ENCODE peak calls at places on chromosomes 11 and 22, in six cellular contexts. V is A549, D is HepG2, S is K562, M is endothelial cell of umbilical vein, F is SK-N-SH. I is an unnamed sample.

GRCh38 chr11:131025020-131025419 is 108.7 kb upstream of the SNX19 start:
- DNase-seq in M (no peak), S (peak), V (peak), D (peak), F (peak), I (no peak)

GRCh38 chr11:27215471-27216267 is 147.3 kb downstream of the CCDC34 start:
- DNase-seq in M (peak), F (no peak), D (no peak), S (no peak), V (no peak), I (no peak)

GRCh38 chr11:65903068-65903481 is 2.9 kb upstream of the FOSL1 start:
- DNase-seq in S (peak), M (no peak), F (no peak), D (peak), V (peak), I (peak)

GRCh38 chr11:107732327-107733051 is 20.6 kb upstream of the SLN start:
- DNase-seq in S (no peak), D (no peak), M (no peak), F (no peak), V (peak), I (no peak)

GRCh38 chr11:26620282-26621045 is 48.4 kb upstream of the MUC15 start:
- DNase-seq in F (no peak), M (no peak), V (peak), S (no peak), D (no peak), I (no peak)

GRCh38 chr11:78079232-78080083 is at the start of gene NDUFC2:
- DNase-seq in M (peak), V (peak), D (peak), F (peak), S (peak), I (peak)

GRCh38 chr11:32602657-32603410 is 19.2 kb downstream of the EIF3M start:
- DNase-seq in D (no peak), F (no peak), M (peak), V (no peak), S (no peak), I (no peak)

GRCh38 chr22:46336119-46337078 is 885 bp downstream of the TRMU start:
- DNase-seq in M (peak), V (no peak), F (peak), S (peak), D (peak), I (no peak)

GRCh38 chr11:128604723-128605122 is 17.4 kb upstream of the ETS1 start:
- DNase-seq in F (no peak), M (peak), V (no peak), D (no peak), S (no peak), I (no peak)

GRCh38 chr22:26587991-26588613 is 1.8 kb downstream of the TPST2 start:
- DNase-seq in M (no peak), V (no peak), F (no peak), D (no peak), S (peak), I (no peak)

GRCh38 chr11:9574806-9575530 is 1.5 kb downstream of the WEE1 start:
- DNase-seq in D (peak), F (peak), M (peak), S (peak), V (peak), I (peak)

GRCh38 chr11:36449566-36450390 is 60.3 kb downstream of the TRAF6 start:
- DNase-seq in S (no peak), F (no peak), V (no peak), D (no peak), M (no peak), I (no peak)

GRCh38 chr22:32745251-32745995 is 56.1 kb upstream of the TIMP3 start:
- DNase-seq in V (no peak), F (peak), S (no peak), M (no peak), D (no peak), I (peak)

GRCh38 chr11:35011389-35011788 is 95.0 kb downstream of the PDHX start:
- DNase-seq in V (peak), F (no peak), D (no peak), S (no peak), M (no peak), I (no peak)

GRCh38 chr11:64876226-64876750 is 2.1 kb downstream of the EHD1 start:
- DNase-seq in V (no peak), F (no peak), D (no peak), M (peak), S (no peak), I (no peak)

GRCh38 chr11:113549611-113550061 is 74.4 kb upstream of the DRD2 start:
- DNase-seq in M (no peak), F (no peak), V (no peak), D (no peak), S (peak), I (no peak)

GRCh38 chr11:62012451-62013265 is 45.2 kb upstream of the FTH1 start:
- DNase-seq in V (peak), F (no peak), S (peak), D (peak), M (no peak), I (no peak)

GRCh38 chr11:114081641-114082414 is 22.3 kb downstream of the ZBTB16 start:
- DNase-seq in D (no peak), S (no peak), F (no peak), V (no peak), M (peak), I (no peak)

GRCh38 chr11:63574856-63575602 is 11.8 kb upstream of the PLAAT2 start:
- DNase-seq in F (no peak), M (no peak), D (peak), S (peak), V (no peak), I (no peak)
- H3K4me3 ChIP-seq in F (no peak), M (no peak), D (peak), S (peak), V (no peak), I (no peak)

DNA sequence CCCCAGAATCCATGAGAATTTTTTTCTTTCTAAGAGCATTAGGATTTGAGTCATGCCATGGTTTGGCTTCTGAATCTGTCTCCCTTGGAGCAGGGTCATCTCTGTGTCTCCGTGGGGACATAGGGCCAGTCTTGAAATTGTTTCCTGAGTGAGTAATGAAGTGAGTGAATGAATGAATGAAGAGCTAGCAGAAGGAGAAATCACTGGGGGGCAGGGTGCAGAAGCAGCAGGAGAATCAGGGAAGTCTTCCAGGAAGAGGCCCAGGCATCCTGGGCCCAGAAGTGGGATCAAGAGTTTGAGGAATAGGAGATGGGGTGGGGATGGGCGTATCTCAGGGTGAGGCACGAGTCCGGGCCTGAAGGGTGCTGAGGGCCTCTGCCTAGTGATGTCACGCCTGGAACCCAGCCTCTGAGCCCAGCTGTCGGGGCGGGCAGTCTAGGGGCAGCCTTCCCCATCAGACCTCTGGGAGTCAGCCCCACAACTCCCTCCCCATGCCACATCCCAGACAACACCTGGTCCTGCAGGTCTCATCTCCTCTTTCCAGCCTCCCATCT is 12.5 kb upstream of the MGAT3 start:
- DNase-seq in M (no peak), V (no peak), F (no peak), S (no peak), D (no peak), I (no peak)
- TF ChIP-seq MAX in M (no peak), V (no peak), F (no peak), S (no peak), D (no peak), I (no peak)

DNA sequence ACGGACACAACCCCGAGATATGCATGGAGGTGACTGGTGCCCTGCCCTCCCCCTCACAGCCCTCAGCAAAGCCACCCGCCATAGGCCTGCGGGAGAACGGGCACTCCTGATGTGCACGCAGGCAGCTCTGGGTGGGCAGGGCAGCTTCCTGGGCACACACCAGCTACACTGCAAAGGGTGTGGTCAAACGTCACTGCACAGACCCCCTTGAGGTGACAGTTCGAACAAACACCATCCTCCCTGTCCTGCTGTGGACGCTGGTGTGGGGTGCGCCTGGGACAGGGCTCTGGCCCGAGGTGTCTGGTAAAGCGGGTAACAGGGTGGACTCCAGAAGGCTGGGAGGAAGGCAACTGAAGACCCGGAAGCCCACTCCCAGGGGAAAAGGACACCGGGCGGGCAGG is 21.9 kb upstream of the MOB2 start:
- DNase-seq in V (no peak), F (no peak), S (no peak), D (no peak), M (no peak), I (no peak)
- H3K4me3 ChIP-seq in V (no peak), F (no peak), S (no peak), D (no peak), M (no peak), I (no peak)

GRCh38 chr22:45296628-45297297 is 12.0 kb downstream of the UPK3A start:
- DNase-seq in V (no peak), D (no peak), F (no peak), S (no peak), M (no peak), I (no peak)
- TF ChIP-seq MAX in V (no peak), D (no peak), F (no peak), S (no peak), M (no peak), I (no peak)

GRCh38 chr11:44565008-44565745 is at the start of gene CD82:
- DNase-seq in V (peak), M (peak), S (peak), F (peak), D (peak), I (peak)

GRCh38 chr11:44567876-44568256 is 2.4 kb downstream of the CD82 start:
- DNase-seq in F (no peak), D (no peak), V (no peak), S (no peak), M (no peak), I (no peak)

GRCh38 chr11:44565746-44566558 is 489 bp downstream of the CD82 start:
- DNase-seq in V (no peak), D (no peak), F (no peak), M (no peak), S (no peak), I (no peak)

GRCh38 chr11:44566952-44567875 is 1.8 kb downstream of the CD82 start:
- DNase-seq in M (no peak), F (no peak), S (no peak), D (no peak), V (no peak), I (no peak)

DNA sequence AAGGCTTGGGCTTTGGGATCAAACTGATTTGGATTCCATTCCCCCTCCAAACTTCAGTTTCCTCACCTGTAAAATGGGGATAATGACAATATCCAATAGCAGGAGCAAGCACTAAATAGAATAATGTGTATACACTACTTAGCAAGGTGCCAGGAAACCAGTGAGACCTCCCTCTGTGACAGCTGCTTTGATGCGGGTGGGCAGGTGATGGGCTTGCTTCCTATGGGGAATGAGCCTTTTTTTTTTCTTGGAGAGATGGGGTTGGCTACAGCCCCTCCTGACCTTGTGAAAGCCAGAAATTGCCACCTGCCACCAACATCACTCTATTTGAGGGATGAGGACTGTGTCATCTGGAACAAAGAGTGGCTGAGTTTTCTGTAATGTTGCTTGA is 1.1 kb downstream of the CD82 start:
- DNase-seq in V (no peak), D (no peak), F (no peak), M (no peak), S (no peak), I (no peak)
- H3K4me3 ChIP-seq in V (no peak), D (no peak), F (no peak), M (no peak), S (no peak), I (no peak)

GRCh38 chr11:88363566-88364169 is 26.1 kb upstream of the CTSC start:
- DNase-seq in S (no peak), V (no peak), F (no peak), D (no peak), M (peak), I (no peak)
- TF ChIP-seq MAX in S (no peak), V (no peak), F (no peak), D (no peak), M (no peak), I (no peak)

I was measured in HCT116.